ENCODE peak calls at places on chromosomes 5 and 9, in six cellular contexts. One of them, this sample, is unnamed. For H3K36me3, the result is how much of the 10 kb centered on the place peaks cover.

GRCh38 chr9:33447404-33448158 is at the start of gene AQP3:
- DNase-seq in uterus: peak
- DNase-seq in IMR-90: no peak
- DNase-seq in transverse colon: peak
- DNase-seq in ovary: peak
- DNase-seq in tibial nerve: peak
- DNase-seq in this sample: peak

GRCh38 chr5:95032801-95033200 is 252.1 kb downstream of the MCTP1 start:
- DNase-seq in IMR-90: no peak
- DNase-seq in transverse colon: no peak
- DNase-seq in tibial nerve: no peak
- DNase-seq in uterus: no peak
- DNase-seq in ovary: no peak
- DNase-seq in this sample: no peak

GRCh38 chr5:127229185-127229889 is 61.3 kb upstream of the MEGF10 start:
- DNase-seq in tibial nerve: peak
- DNase-seq in transverse colon: peak
- DNase-seq in ovary: peak
- DNase-seq in uterus: peak
- DNase-seq in IMR-90: peak
- DNase-seq in this sample: peak

GRCh38 chr9:78393340-78393739 is 96.4 kb downstream of the PSAT1 start:
- DNase-seq in tibial nerve: no peak
- DNase-seq in ovary: no peak
- DNase-seq in uterus: no peak
- DNase-seq in IMR-90: no peak
- DNase-seq in transverse colon: no peak
- DNase-seq in this sample: no peak

GRCh38 chr9:110040788-110041187 is 167.2 kb downstream of the C9orf152 start:
- DNase-seq in ovary: no peak
- DNase-seq in uterus: no peak
- DNase-seq in tibial nerve: no peak
- DNase-seq in transverse colon: no peak
- DNase-seq in IMR-90: peak
- DNase-seq in this sample: no peak

GRCh38 chr5:56359429-56359781 is 126.3 kb upstream of the ANKRD55 start:
- DNase-seq in ovary: no peak
- DNase-seq in transverse colon: no peak
- DNase-seq in IMR-90: no peak
- DNase-seq in uterus: no peak
- DNase-seq in tibial nerve: no peak
- DNase-seq in this sample: no peak

GRCh38 chr9:132639322-132639721 is 30.5 kb downstream of the DDX31 start:
- DNase-seq in uterus: no peak
- DNase-seq in IMR-90: no peak
- DNase-seq in tibial nerve: no peak
- DNase-seq in ovary: no peak
- DNase-seq in transverse colon: peak
- DNase-seq in this sample: no peak

GRCh38 chr5:77658662-77659061 is 20.1 kb upstream of the OTP start:
- DNase-seq in tibial nerve: no peak
- DNase-seq in transverse colon: no peak
- DNase-seq in uterus: no peak
- DNase-seq in IMR-90: no peak
- DNase-seq in ovary: no peak
- DNase-seq in this sample: no peak

GRCh38 chr9:70420267-70421019 is 6.0 kb upstream of the KLF9 start:
- DNase-seq in transverse colon: peak
- DNase-seq in uterus: peak
- DNase-seq in ovary: peak
- DNase-seq in tibial nerve: peak
- DNase-seq in IMR-90: peak
- DNase-seq in this sample: peak

GRCh38 chr5:129398279-129398678 is 61.8 kb upstream of the ADAMTS19 start:
- DNase-seq in transverse colon: no peak
- DNase-seq in ovary: no peak
- DNase-seq in tibial nerve: no peak
- DNase-seq in uterus: no peak
- DNase-seq in IMR-90: no peak
- DNase-seq in this sample: no peak

GRCh38 chr5:168317096-168317520 is 25.7 kb downstream of the WWC1 start:
- DNase-seq in tibial nerve: no peak
- DNase-seq in ovary: no peak
- DNase-seq in IMR-90: no peak
- DNase-seq in transverse colon: no peak
- DNase-seq in uterus: no peak
- DNase-seq in this sample: no peak

GRCh38 chr9:115225459-115226116 is 107.6 kb upstream of the TNC start:
- DNase-seq in ovary: no peak
- DNase-seq in IMR-90: no peak
- DNase-seq in uterus: no peak
- DNase-seq in transverse colon: no peak
- DNase-seq in tibial nerve: no peak
- DNase-seq in this sample: no peak
- H3K36me3 ChIP-seq in ovary: under half
- H3K36me3 ChIP-seq in IMR-90: under half
- H3K36me3 ChIP-seq in uterus: under half
- H3K36me3 ChIP-seq in transverse colon: under half
- H3K36me3 ChIP-seq in tibial nerve: under half
- H3K36me3 ChIP-seq in this sample: under half

GRCh38 chr9:99104459-99105151 is at the start of gene TGFBR1:
- DNase-seq in ovary: peak
- DNase-seq in tibial nerve: peak
- DNase-seq in IMR-90: peak
- DNase-seq in transverse colon: peak
- DNase-seq in uterus: peak
- DNase-seq in this sample: peak
- TF ChIP-seq POLR2A in ovary: peak
- TF ChIP-seq POLR2A in tibial nerve: peak
- TF ChIP-seq POLR2A in IMR-90: peak
- TF ChIP-seq POLR2A in transverse colon: peak
- TF ChIP-seq POLR2A in uterus: peak
- TF ChIP-seq POLR2A in this sample: no peak

GRCh38 chr9:114046876-114047275 is 31.2 kb downstream of the AMBP start:
- DNase-seq in IMR-90: peak
- DNase-seq in transverse colon: no peak
- DNase-seq in uterus: no peak
- DNase-seq in tibial nerve: no peak
- DNase-seq in ovary: no peak
- DNase-seq in this sample: no peak
- H3K4me3 ChIP-seq in IMR-90: no peak
- H3K4me3 ChIP-seq in transverse colon: no peak
- H3K4me3 ChIP-seq in uterus: no peak
- H3K4me3 ChIP-seq in tibial nerve: no peak
- H3K4me3 ChIP-seq in ovary: no peak
- H3K4me3 ChIP-seq in this sample: no peak

GRCh38 chr5:142164315-142164714 is 55.7 kb downstream of the NDFIP1 start:
- DNase-seq in tibial nerve: no peak
- DNase-seq in transverse colon: no peak
- DNase-seq in ovary: no peak
- DNase-seq in IMR-90: no peak
- DNase-seq in uterus: no peak
- DNase-seq in this sample: no peak
- H3K36me3 ChIP-seq in tibial nerve: under half
- H3K36me3 ChIP-seq in transverse colon: under half
- H3K36me3 ChIP-seq in ovary: under half
- H3K36me3 ChIP-seq in IMR-90: under half
- H3K36me3 ChIP-seq in uterus: under half
- H3K36me3 ChIP-seq in this sample: under half